ENCODE peak calls at places on chromosomes 2 and 18, in nine cellular contexts. E is CD8-positive, alpha-beta T cell; M is adrenal gland; T is cardiac fibroblast; C is type B pancreatic cell; L is left lung; Z is nephron progenitor cell; F is OCI-LY7; N is mesothelial cell of epicardium. G is an unnamed sample.
A peak's percentile ranks its signal among the peaks of the same experiment; 100 is the strongest.

GRCh38 chr2:160091381-160091780 is 29.0 kb upstream of the PLA2R1 start:
- DNase-seq in T (peak; percentile 65), M (no peak), L (no peak), C (no peak), Z (no peak), E (no peak), N (no peak), F (no peak), G (peak; percentile 95)

GRCh38 chr2:43131051-43131889 is 95.1 kb downstream of the ZFP36L2 start:
- DNase-seq in N (no peak), M (peak; percentile 93), C (no peak), E (peak; percentile 95), F (peak; percentile 93), T (peak; percentile 89), L (peak; percentile 92), Z (no peak), G (peak; percentile 96)

GRCh38 chr18:55048892-55049291 is 89.6 kb upstream of the CCDC68 start:
- DNase-seq in F (no peak), C (no peak), L (no peak), Z (no peak), E (no peak), N (no peak), M (no peak), T (peak; percentile 58), G (peak; percentile 39)

GRCh38 chr2:212520340-212520739 is 18.3 kb downstream of the ERBB4 start:
- DNase-seq in F (no peak), L (no peak), E (no peak), N (no peak), T (peak; percentile 6), C (no peak), Z (no peak), M (no peak), G (peak; percentile 32)

GRCh38 chr2:157785866-157786662 is 90.1 kb downstream of the ACVR1 start:
- DNase-seq in L (no peak), M (no peak), E (no peak), Z (no peak), T (peak; percentile 34), F (no peak), N (no peak), C (no peak), G (peak; percentile 90)

GRCh38 chr2:24152413-24153197 is 22.2 kb upstream of the FAM228A start:
- DNase-seq in F (no peak), Z (no peak), M (no peak), L (no peak), T (no peak), E (no peak), N (no peak), C (no peak), G (no peak)

GRCh38 chr18:4987452-4988405 is 209.3 kb downstream of the AKAIN1 start:
- DNase-seq in Z (no peak), E (no peak), C (no peak), N (no peak), T (no peak), L (peak; percentile 29), M (no peak), F (no peak), G (no peak)

GRCh38 chr18:22385718-22386117 is 32.0 kb downstream of the CTAGE1 start:
- DNase-seq in Z (no peak), F (no peak), N (no peak), L (no peak), E (no peak), C (no peak), T (peak; percentile 91), M (no peak), G (peak; percentile 93)

GRCh38 chr2:215461836-215462532 is 26.1 kb upstream of the FN1 start:
- DNase-seq in C (no peak), F (no peak), N (no peak), L (no peak), Z (no peak), E (no peak), T (peak; percentile 80), M (no peak), G (peak; percentile 66)

GRCh38 chr18:49100226-49100968 is 149.6 kb upstream of the SMAD7 start:
- DNase-seq in F (no peak), Z (no peak), E (no peak), M (no peak), N (no peak), C (no peak), L (no peak), T (peak; percentile 58), G (peak; percentile 24)

GRCh38 chr2:17476820-17477219 is 41.4 kb downstream of the RAD51AP2 start:
- DNase-seq in N (no peak), T (no peak), F (no peak), Z (no peak), E (no peak), M (no peak), C (no peak), L (no peak), G (peak; percentile 85)

GRCh38 chr2:17471979-17472378 is 46.3 kb downstream of the RAD51AP2 start:
- DNase-seq in N (no peak), Z (no peak), M (no peak), C (no peak), T (no peak), F (no peak), L (no peak), E (no peak), G (no peak)

GRCh38 chr2:17476060-17476459 is 42.2 kb downstream of the RAD51AP2 start:
- DNase-seq in C (no peak), E (no peak), L (no peak), Z (no peak), F (no peak), N (no peak), M (no peak), T (peak; percentile 7), G (peak; percentile 85)

GRCh38 chr2:17475285-17475684 is 43.0 kb downstream of the RAD51AP2 start:
- DNase-seq in N (no peak), Z (no peak), C (no peak), L (no peak), M (no peak), E (no peak), T (peak; percentile 40), F (no peak), G (peak; percentile 86)

GRCh38 chr2:17470855-17471641 is 47.2 kb downstream of the RAD51AP2 start:
- DNase-seq in C (no peak), E (no peak), L (no peak), F (peak; percentile 48), M (no peak), T (peak; percentile 74), Z (peak; percentile 4), N (no peak), G (peak; percentile 66)
- TF ChIP-seq CTCF in C (peak; percentile 61), E (no peak), L (no peak), F (peak; percentile 87), M (no peak), T (peak; percentile 59), Z (peak; percentile 30), N (no peak), G (peak; percentile 70)

GRCh38 chr2:240733803-240734495 is 42.3 kb downstream of the AQP12A start:
- DNase-seq in Z (no peak), F (peak; percentile 23), C (no peak), M (no peak), E (peak; percentile 33), T (no peak), L (no peak), N (no peak), G (no peak)
- TF ChIP-seq CTCF in Z (peak; percentile 2), F (peak; percentile 56), C (peak; percentile 26), M (no peak), E (no peak), T (no peak), L (no peak), N (no peak), G (no peak)

DNA sequence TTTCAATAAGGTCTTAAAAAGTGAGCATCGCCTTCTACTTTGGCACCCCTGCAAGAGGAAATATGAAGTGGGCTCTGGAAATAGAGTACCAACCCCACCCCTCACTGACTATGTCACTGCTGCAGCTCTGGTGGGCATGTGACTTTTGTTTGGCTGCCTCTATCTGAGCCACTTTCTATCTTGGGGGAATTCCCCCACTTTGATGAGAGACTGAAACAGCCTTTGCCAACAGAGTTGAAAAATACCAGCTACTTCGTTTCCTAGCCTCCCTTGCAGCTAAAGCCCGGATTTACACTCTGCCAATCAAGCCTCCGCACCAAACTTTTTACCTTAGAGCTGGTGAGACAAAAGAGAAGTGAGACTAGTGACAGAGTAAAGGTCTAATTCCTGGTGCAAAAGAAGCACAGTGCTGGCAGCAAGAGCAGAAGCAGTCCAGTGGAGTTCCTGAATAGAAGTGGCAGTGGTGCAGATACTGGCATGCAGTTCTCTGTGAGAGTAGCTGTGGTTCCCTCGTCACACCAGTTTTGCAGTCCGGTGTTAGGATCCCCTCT is 12.0 kb upstream of the GALNT14 start:
- DNase-seq in Z (no peak), F (peak; percentile 57), T (no peak), M (no peak), C (no peak), E (no peak), N (no peak), L (no peak), G (no peak)
- TF ChIP-seq CTCF in Z (no peak), F (no peak), T (no peak), M (no peak), C (no peak), E (no peak), N (no peak), L (no peak), G (no peak)

GRCh38 chr2:202632682-202633081 is 2.1 kb upstream of the FAM117B start:
- DNase-seq in Z (no peak), E (no peak), T (peak; percentile 28), L (no peak), F (no peak), M (peak; percentile 68), C (no peak), N (no peak), G (no peak)

GRCh38 chr2:202633470-202633869 is 1.3 kb upstream of the FAM117B start:
- DNase-seq in E (no peak), Z (no peak), F (no peak), L (no peak), N (no peak), T (no peak), C (no peak), M (no peak), G (no peak)

GRCh38 chr2:202638710-202639109 is 3.9 kb downstream of the FAM117B start:
- DNase-seq in N (no peak), L (no peak), F (no peak), T (no peak), E (no peak), M (no peak), Z (no peak), C (no peak), G (no peak)

GRCh38 chr2:202634556-202635440 is at the start of gene FAM117B:
- DNase-seq in Z (peak; percentile 98), N (peak; percentile 96), T (peak; percentile 95), C (peak; percentile 99), L (peak; percentile 98), M (peak; percentile 100), E (peak; percentile 99), F (peak; percentile 99), G (peak; percentile 98)

DNA sequence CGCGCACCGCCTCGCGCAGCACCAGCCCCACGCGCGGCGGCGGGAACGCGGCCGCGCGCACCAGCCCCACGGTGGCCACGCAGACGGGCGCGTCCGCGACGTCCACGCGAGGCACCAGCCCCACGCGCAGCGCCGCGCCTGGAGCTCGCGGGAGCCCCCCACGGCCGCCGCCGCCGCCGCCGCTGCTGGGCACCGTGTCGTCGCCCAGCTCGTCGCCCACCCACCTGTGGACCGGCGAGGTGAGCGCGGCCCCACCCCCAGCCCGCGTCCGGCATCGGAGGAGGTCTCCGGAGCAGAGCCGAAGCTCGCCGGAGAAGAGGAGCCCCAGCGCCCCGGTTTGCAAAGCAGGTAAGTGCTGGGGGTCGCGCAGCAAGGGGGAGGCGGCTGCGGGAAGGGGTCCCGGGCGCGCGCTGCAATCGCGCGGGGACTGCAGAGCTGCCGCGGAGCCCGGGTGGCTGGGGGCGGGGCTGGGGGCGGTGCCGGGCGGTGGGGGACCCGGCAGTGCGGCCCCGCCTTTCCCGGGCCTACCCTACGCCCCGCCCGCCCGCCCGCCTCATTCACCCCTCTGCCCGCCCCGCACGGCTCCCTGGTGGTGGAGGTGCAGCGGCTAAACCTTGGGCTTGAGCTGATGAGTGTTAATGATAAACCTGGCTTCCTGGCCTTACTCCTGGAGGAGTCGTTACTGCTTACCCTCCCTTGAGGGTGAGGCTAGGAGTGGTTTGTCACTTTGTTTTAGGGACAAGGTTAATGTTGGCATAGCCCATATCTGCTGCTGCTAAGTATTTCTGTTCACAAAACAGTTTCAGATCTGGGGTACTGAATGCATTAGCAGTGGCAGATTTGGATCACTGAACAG is 900 bp downstream of the FAM117B start:
- DNase-seq in N (peak; percentile 77), C (peak; percentile 81), M (peak; percentile 81), F (peak; percentile 87), T (peak; percentile 41), Z (peak; percentile 89), E (peak; percentile 87), L (peak; percentile 94), G (peak; percentile 86)
- TF ChIP-seq CTCF in N (no peak), C (peak; percentile 53), M (no peak), F (no peak), T (no peak), Z (no peak), E (no peak), L (no peak), G (peak; percentile 7)